ENCODE peak calls at places on chromosomes 16 and 17, in seven cellular contexts. Y, P, K, N, D, C and O are unnamed samples.

GRCh38 chr17:67165201-67165600 is 79.8 kb downstream of the HELZ start:
- DNase-seq in Y (no peak), P (no peak), K (no peak), N (peak), D (no peak), C (no peak), O (no peak)

GRCh38 chr17:40621019-40621418 is 26.6 kb downstream of the SMARCE1 start:
- DNase-seq in Y (no peak), P (no peak), K (no peak), N (no peak), D (no peak), C (no peak), O (no peak)

GRCh38 chr17:19334331-19334730 is 28.2 kb downstream of the B9D1 start:
- DNase-seq in Y (no peak), P (no peak), K (no peak), N (no peak), D (no peak), C (no peak), O (no peak)

GRCh38 chr16:70638814-70639792 is 7.3 kb upstream of the IL34 start:
- DNase-seq in Y (peak), P (peak), K (peak), N (no peak), D (no peak), C (no peak), O (no peak)

GRCh38 chr17:76197911-76198310 is 42.4 kb downstream of the RNF157 start:
- DNase-seq in Y (no peak), P (no peak), K (no peak), N (no peak), D (no peak), C (no peak), O (no peak)

GRCh38 chr17:79921411-79922160 is 82.3 kb upstream of the CBX4 start:
- DNase-seq in Y (no peak), P (no peak), K (no peak), N (peak), D (no peak), C (no peak), O (no peak)

GRCh38 chr16:1107141-1107540 is 11.1 kb upstream of the C1QTNF8 start:
- DNase-seq in Y (no peak), P (no peak), K (no peak), N (no peak), D (no peak), C (no peak), O (no peak)

GRCh38 chr17:66348605-66349165 is 46.3 kb downstream of the PRKCA start:
- DNase-seq in Y (peak), P (peak), K (peak), N (peak), D (peak), C (no peak), O (no peak)

GRCh38 chr17:80640379-80641071 is 95.9 kb downstream of the RPTOR start:
- DNase-seq in Y (no peak), P (no peak), K (no peak), N (no peak), D (no peak), C (no peak), O (no peak)

GRCh38 chr17:46885956-46886663 is 34.7 kb downstream of the WNT9B start:
- DNase-seq in Y (no peak), P (no peak), K (no peak), N (no peak), D (no peak), C (no peak), O (no peak)

GRCh38 chr17:57956311-57957119 is 1.3 kb upstream of the CUEDC1 start:
- DNase-seq in Y (no peak), P (no peak), K (peak), N (no peak), D (no peak), C (no peak), O (peak)

GRCh38 chr16:76222087-76222486 is 55.1 kb upstream of the CNTNAP4 start:
- DNase-seq in Y (no peak), P (no peak), K (no peak), N (no peak), D (no peak), C (no peak), O (no peak)

GRCh38 chr17:30520436-30520835 is 43.2 kb downstream of the GOSR1 start:
- DNase-seq in Y (no peak), P (peak), K (no peak), N (no peak), D (peak), C (no peak), O (no peak)

GRCh38 chr17:2816688-2817087 is 20.4 kb downstream of the RAP1GAP2 start:
- DNase-seq in Y (no peak), P (no peak), K (no peak), N (no peak), D (no peak), C (no peak), O (no peak)

GRCh38 chr16:11572301-11572995 is 14.3 kb downstream of the LITAF start:
- DNase-seq in Y (no peak), P (no peak), K (no peak), N (no peak), D (no peak), C (no peak), O (no peak)

GRCh38 chr17:19769946-19770652 is 22.0 kb upstream of the ALDH3A1 start:
- DNase-seq in Y (no peak), P (peak), K (no peak), N (no peak), D (peak), C (no peak), O (no peak)

GRCh38 chr16:14401839-14402115 is 228.3 kb downstream of the PARN start:
- DNase-seq in Y (no peak), P (no peak), K (no peak), N (no peak), D (no peak), C (no peak), O (no peak)

GRCh38 chr17:48526986-48527741 is 3.6 kb downstream of the HOXB1 start:
- DNase-seq in Y (no peak), P (no peak), K (no peak), N (no peak), D (no peak), C (peak), O (no peak)

GRCh38 chr17:77908501-77908900 is 50.0 kb upstream of the TNRC6C start:
- DNase-seq in Y (no peak), P (no peak), K (no peak), N (no peak), D (no peak), C (no peak), O (no peak)

GRCh38 chr17:58632324-58633314 is 59.2 kb downstream of the TEX14 start:
- DNase-seq in Y (no peak), P (no peak), K (no peak), N (peak), D (no peak), C (no peak), O (no peak)

GRCh38 chr17:42179335-42179734 is 1.6 kb downstream of the KCNH4 start:
- DNase-seq in Y (no peak), P (no peak), K (no peak), N (no peak), D (no peak), C (no peak), O (no peak)

GRCh38 chr17:42181851-42182207 is 887 bp upstream of the KCNH4 start:
- DNase-seq in Y (no peak), P (no peak), K (no peak), N (no peak), D (no peak), C (no peak), O (no peak)

GRCh38 chr17:42179911-42180410 is 981 bp downstream of the KCNH4 start:
- DNase-seq in Y (no peak), P (no peak), K (no peak), N (peak), D (no peak), C (peak), O (peak)

GRCh38 chr17:42180411-42180921 is 476 bp downstream of the KCNH4 start:
- DNase-seq in Y (no peak), P (no peak), K (no peak), N (no peak), D (no peak), C (peak), O (no peak)

DNA sequence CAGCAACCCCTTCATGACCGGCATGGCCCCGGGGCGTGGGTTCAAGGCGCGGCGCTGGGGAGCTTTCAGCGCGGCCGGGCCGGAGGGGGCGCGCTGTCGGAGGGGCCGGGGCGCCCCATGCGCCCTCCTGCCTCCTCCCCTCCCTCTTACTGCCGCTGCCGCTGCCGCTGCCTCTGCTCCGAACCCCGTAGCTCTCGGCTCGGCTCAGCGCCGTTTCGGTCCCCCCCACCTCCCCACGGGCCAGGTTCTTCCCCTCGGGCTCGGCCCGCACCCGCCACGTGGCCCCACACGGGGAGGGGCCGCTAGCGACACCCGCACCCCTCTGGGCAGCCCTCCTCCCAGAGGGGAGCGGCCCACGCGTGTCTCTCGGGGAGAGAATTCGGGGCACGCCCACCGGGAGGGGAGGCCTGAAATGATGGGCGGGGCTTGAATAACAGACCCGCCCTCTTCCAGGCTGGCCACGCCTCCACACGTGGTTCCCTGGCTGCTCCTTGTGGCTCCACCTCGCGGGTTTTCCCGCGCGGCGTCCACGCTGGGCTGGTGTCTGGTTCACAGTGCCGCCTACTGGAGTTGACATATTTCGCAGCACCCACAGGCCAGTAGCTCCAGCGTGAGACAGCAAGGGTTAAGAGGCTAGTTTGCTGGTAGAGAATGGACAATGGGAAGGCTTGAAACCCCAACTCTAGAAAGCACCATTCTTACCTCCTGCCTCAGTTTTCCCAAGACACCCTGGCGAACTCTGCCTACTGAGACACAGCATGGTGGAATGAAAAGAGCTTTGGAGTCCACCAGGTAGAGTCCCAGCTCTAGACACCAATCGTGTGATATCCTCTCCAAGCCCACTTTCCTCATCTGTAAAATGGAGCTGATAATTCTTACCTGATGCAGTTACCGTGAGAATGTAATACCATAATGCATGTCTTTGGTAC is at the start of gene KCNH4:
- DNase-seq in Y (no peak), P (peak), K (peak), N (peak), D (peak), C (peak), O (peak)
- TF ChIP-seq CTCF in Y (peak), P (peak), K (peak), N (peak), D (peak), C (no peak), O (no peak)

GRCh38 chr16:8376430-8376829 is 213.9 kb downstream of the TMEM114 start:
- DNase-seq in Y (no peak), P (no peak), K (no peak), N (no peak), D (no peak), C (no peak), O (no peak)

GRCh38 chr16:8375208-8375607 is 215.1 kb downstream of the TMEM114 start:
- DNase-seq in Y (no peak), P (no peak), K (no peak), N (no peak), D (no peak), C (no peak), O (no peak)

GRCh38 chr16:8380311-8380710 is 210.0 kb downstream of the TMEM114 start:
- DNase-seq in Y (no peak), P (no peak), K (no peak), N (no peak), D (no peak), C (no peak), O (no peak)

GRCh38 chr16:8376858-8377257 is 213.5 kb downstream of the TMEM114 start:
- DNase-seq in Y (no peak), P (no peak), K (no peak), N (peak), D (no peak), C (no peak), O (no peak)

DNA sequence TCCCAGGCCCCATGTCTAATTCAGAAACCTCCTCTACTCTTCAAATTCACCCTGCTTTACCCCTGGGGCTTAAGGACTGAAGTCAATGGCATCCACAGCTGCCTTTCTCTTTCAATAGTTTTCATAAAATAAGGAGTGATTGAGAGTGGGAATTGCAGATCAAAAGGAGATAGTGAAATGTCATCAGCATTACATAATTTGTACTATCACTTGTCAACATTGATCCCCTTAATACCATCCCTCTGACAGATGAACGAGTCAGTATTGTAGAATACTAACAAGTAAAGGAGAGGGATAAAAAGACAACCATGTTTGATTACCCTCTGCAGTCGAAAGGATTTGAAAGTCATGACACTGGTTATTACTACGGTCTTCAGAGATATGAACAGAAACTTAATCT is 212.4 kb downstream of the TMEM114 start:
- DNase-seq in Y (no peak), P (no peak), K (no peak), N (no peak), D (no peak), C (no peak), O (no peak)
- TF ChIP-seq CTCF in Y (no peak), P (no peak), K (no peak), N (no peak), D (no peak), C (no peak), O (no peak)

GRCh38 chr16:87392823-87393679 is 915 bp downstream of the MAP1LC3B start:
- DNase-seq in Y (no peak), P (no peak), K (peak), N (peak), D (no peak), C (peak), O (peak)
- TF ChIP-seq CTCF in Y (peak), P (peak), K (peak), N (no peak), D (peak), C (no peak), O (no peak)

GRCh38 chr16:9647981-9648701 is 534.1 kb downstream of the GRIN2A start:
- DNase-seq in Y (no peak), P (no peak), K (no peak), N (peak), D (no peak), C (no peak), O (no peak)

GRCh38 chr16:9650284-9650683 is 531.9 kb downstream of the GRIN2A start:
- DNase-seq in Y (no peak), P (no peak), K (no peak), N (no peak), D (no peak), C (no peak), O (no peak)

GRCh38 chr16:9644258-9644657 is 538.0 kb downstream of the GRIN2A start:
- DNase-seq in Y (no peak), P (no peak), K (no peak), N (no peak), D (no peak), C (no peak), O (no peak)

DNA sequence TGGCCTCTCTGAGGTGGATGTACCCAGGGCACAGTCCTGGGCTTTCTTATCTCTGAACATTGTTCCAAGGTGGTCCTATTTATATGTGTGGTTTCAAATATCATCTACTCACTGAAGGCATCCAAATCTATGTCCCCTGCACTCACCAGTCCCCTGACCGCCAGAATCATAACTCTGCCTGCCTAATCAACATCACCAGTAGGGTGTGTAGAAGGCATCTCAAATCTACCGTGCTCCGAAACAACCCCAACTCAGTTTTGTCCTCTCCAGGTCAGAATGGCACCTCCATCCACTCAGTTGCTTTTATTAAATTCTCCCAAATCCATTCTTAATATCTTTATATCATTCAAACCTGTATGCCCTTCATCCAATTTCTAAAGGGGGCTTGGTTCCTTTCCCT is 536.3 kb downstream of the GRIN2A start:
- DNase-seq in Y (no peak), P (no peak), K (no peak), N (no peak), D (no peak), C (no peak), O (no peak)
- TF ChIP-seq CTCF in Y (peak), P (no peak), K (no peak), N (no peak), D (no peak), C (no peak), O (no peak)

GRCh38 chr17:75182569-75183436 is at the start of gene SUMO2:
- DNase-seq in Y (peak), P (peak), K (peak), N (peak), D (peak), C (peak), O (peak)
- TF ChIP-seq CTCF in Y (no peak), P (peak), K (no peak), N (peak), D (no peak), C (no peak), O (no peak)

GRCh38 chr17:36773039-36773438 is 164.2 kb upstream of the LHX1 start:
- DNase-seq in Y (no peak), P (no peak), K (no peak), N (no peak), D (no peak), C (no peak), O (no peak)

DNA sequence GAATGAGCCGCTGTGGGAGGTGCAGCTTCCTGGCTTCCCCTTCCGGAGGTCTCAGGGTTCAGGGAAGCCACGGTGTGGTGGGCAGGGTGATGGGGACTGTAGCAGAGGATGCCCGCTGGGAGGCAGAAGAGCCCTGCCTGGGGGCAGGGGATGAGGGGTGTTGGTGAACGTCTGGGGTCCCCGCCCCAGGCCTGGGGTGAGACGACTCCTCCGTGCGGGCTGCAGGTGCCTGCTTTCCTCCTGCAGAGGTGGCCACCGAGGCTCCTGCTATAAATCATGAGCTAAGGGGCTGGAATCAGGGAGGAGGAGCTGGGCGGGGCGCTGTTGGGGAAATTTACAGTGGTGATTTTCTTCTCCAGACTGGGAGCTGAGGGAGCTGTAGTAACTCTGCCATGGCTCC is 167.0 kb downstream of the MRM1 start:
- DNase-seq in Y (no peak), P (no peak), K (no peak), N (no peak), D (no peak), C (peak), O (no peak)
- TF ChIP-seq CTCF in Y (peak), P (peak), K (no peak), N (no peak), D (no peak), C (no peak), O (no peak)

DNA sequence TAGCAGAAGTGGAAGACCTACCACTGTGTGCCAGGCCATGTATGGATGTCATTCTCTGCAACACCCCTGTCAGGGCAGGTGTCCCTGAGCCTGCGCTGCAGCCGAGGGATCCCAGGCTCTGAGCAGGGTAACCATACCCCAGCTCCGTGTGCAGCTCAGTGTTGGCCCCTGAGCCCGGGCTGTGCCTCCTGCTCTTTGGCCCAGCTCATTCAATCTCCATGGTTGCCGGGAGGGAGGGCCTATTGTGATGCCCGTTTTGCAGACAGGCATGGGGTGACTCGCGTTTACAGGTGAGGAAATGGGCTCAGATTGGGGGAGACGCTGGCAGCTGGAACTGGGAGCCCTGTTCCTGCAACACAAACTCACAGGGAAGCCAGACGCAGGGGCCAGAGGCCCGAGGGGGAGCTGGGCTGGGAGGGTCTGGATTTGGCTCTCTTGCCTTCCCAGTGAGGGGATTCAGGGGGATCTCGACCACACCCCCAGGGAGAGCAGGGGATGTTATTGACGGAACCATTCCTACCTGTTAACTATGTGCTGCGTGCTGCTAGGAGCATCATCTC is 190.5 kb downstream of the IRF8 start:
- DNase-seq in Y (no peak), P (no peak), K (no peak), N (no peak), D (no peak), C (no peak), O (no peak)
- TF ChIP-seq CTCF in Y (no peak), P (no peak), K (no peak), N (no peak), D (no peak), C (no peak), O (no peak)

DNA sequence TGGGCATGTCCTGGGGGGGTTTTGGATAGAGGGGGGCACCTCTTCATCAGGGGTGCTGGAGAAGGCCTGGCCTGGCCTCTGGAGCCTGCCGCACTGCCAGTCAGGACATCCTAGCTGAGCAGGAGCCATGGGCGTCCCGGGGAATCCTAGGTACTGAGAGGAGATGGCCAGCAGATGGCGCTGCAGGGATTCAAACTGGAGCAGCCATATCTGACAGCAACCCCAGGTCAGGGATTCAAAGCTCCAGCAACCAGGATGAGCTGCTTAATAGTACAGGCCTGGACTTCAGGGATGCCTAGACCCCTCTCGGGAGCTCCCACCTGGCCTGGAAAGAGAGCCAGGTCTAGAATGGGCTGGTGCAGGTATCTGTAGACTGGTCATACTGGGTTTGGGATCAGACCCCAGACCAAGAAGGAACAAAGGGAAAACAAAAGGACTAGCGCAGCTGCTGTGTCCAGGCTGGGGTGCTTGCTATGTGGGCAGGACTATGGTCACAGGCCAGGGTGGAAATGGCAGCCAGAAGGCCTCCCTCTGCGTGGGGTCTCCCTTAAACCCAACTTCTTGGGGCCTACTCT is 306.9 kb upstream of the RBFOX1 start:
- DNase-seq in Y (no peak), P (no peak), K (peak), N (peak), D (no peak), C (peak), O (no peak)
- TF ChIP-seq CTCF in Y (no peak), P (no peak), K (no peak), N (peak), D (no peak), C (peak), O (no peak)